ENCODE peak calls at places on chromosomes 3 and 15, in nine cellular contexts. P is breast epithelium, M is thyroid gland, J is psoas muscle, H is Peyer's patch, K is ovary, R is heart left ventricle, E is lower lobe of right lung, G is endothelial cell of umbilical vein. Q is an unnamed sample. For H3K4me1, the result is how much of the 10 kb centered on the place peaks cover.

GRCh38 chr3:194462936-194463335 is 23.9 kb downstream of the ATP13A3 start:
- DNase-seq in P (no peak), G (no peak), J (no peak), E (no peak), H (no peak), R (no peak), M (no peak), K (no peak), Q (no peak)

GRCh38 chr3:130783629-130784028 is 37.0 kb upstream of the PIK3R4 start:
- DNase-seq in H (no peak), R (no peak), J (no peak), M (no peak), K (no peak), E (no peak), P (no peak), G (no peak), Q (no peak)

GRCh38 chr3:80079886-80080285 is 312.1 kb upstream of the ROBO1 start:
- DNase-seq in M (no peak), E (no peak), P (no peak), G (no peak), H (no peak), K (no peak), J (no peak), R (no peak), Q (peak)

GRCh38 chr3:14765576-14766427 is 53.0 kb upstream of the FGD5 start:
- DNase-seq in E (no peak), K (no peak), P (no peak), J (no peak), M (no peak), R (no peak), G (no peak), H (no peak), Q (no peak)

GRCh38 chr3:187287231-187287630 is 4.3 kb downstream of the MASP1 start:
- DNase-seq in G (no peak), J (no peak), H (no peak), P (no peak), K (no peak), M (no peak), E (no peak), R (no peak), Q (no peak)

GRCh38 chr15:80090041-80090440 is 30.6 kb downstream of the ZFAND6 start:
- DNase-seq in M (no peak), J (no peak), E (no peak), K (no peak), P (no peak), G (no peak), H (no peak), R (no peak), Q (no peak)

GRCh38 chr3:4853749-4854140 is 125.5 kb upstream of the BHLHE40 start:
- DNase-seq in J (no peak), P (no peak), G (peak), H (no peak), K (no peak), M (peak), E (no peak), R (no peak), Q (peak)

GRCh38 chr3:144162042-144162441 is 190.4 kb downstream of the DIPK2A start:
- DNase-seq in P (no peak), G (peak), J (no peak), M (no peak), K (no peak), H (no peak), E (no peak), R (no peak), Q (no peak)

GRCh38 chr15:52523646-52524045 is 5.0 kb downstream of the MYO5A start:
- DNase-seq in K (no peak), R (no peak), J (no peak), G (no peak), E (no peak), P (no peak), M (no peak), H (no peak), Q (no peak)

GRCh38 chr15:52162260-52162659 is 28.9 kb downstream of the GNB5 start:
- DNase-seq in E (no peak), G (no peak), P (no peak), H (no peak), J (no peak), M (no peak), K (no peak), R (no peak), Q (peak)

GRCh38 chr3:122941233-122942206 is 86.0 kb downstream of the SEMA5B start:
- DNase-seq in J (no peak), E (no peak), K (no peak), R (no peak), G (no peak), P (no peak), M (no peak), H (no peak), Q (no peak)

GRCh38 chr3:160804762-160805161 is 48.7 kb downstream of the PPM1L start:
- DNase-seq in M (peak), P (no peak), K (no peak), E (no peak), H (no peak), G (no peak), J (peak), R (peak), Q (no peak)

GRCh38 chr15:85479071-85479647 is 98.8 kb downstream of the AKAP13 start:
- DNase-seq in K (no peak), P (peak), M (no peak), R (no peak), H (no peak), G (peak), J (no peak), E (no peak), Q (peak)

GRCh38 chr3:107954845-107955244 is 136.0 kb downstream of the CD47 start:
- DNase-seq in K (no peak), G (no peak), J (no peak), M (no peak), E (no peak), H (no peak), P (no peak), R (no peak), Q (no peak)
- H3K4me1 ChIP-seq in K (under half), G (under half), J (under half), M (under half), E (under half), H (under half), P (under half), R (under half), Q (under half)

GRCh38 chr15:75181780-75182179 is 19.9 kb upstream of the C15orf39 start:
- DNase-seq in R (no peak), H (no peak), G (no peak), J (no peak), P (no peak), K (no peak), E (no peak), M (no peak), Q (no peak)

GRCh38 chr15:75179773-75180140 is 21.9 kb upstream of the C15orf39 start:
- DNase-seq in J (no peak), E (no peak), G (no peak), R (no peak), P (no peak), H (no peak), K (no peak), M (no peak), Q (no peak)

GRCh38 chr15:75177360-75178071 is 24.2 kb upstream of the C15orf39 start:
- DNase-seq in H (no peak), M (no peak), E (no peak), P (no peak), G (no peak), R (no peak), K (no peak), J (no peak), Q (no peak)

GRCh38 chr15:75178171-75178937 is 23.3 kb upstream of the C15orf39 start:
- DNase-seq in E (peak), K (peak), H (peak), J (peak), R (peak), G (no peak), M (peak), P (no peak), Q (no peak)

GRCh38 chr15:75178938-75179772 is 22.5 kb upstream of the C15orf39 start:
- DNase-seq in J (no peak), M (no peak), G (no peak), H (no peak), K (no peak), P (no peak), E (no peak), R (no peak), Q (no peak)
- H3K4me3 ChIP-seq in J (peak), M (peak), G (peak), H (peak), K (peak), P (peak), E (peak), R (peak), Q (no peak)

DNA sequence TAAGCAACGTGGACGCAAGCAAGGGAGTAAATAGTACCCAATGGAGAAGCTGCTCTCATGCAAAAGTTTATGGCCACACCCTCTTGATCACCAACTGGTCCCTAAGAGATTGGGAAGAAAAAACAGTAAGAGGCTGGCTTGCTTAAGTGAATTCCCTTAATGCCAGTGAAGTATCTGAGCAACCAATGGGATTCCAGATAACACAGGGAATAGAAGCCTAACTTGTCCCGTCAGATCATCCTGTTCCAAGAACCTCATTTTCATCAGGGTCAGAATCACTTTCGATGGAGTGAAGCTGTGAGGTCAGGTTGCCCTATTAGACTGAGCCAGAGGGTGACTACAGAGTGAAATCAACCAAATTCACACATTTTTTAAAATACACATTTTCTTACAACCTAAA is 104.3 kb downstream of the CD47 start:
- DNase-seq in M (no peak), P (no peak), H (no peak), K (no peak), R (no peak), J (no peak), G (no peak), E (no peak), Q (no peak)
- H3K4me1 ChIP-seq in M (under half), P (under half), H (under half), K (under half), R (under half), J (under half), G (under half), E (under half), Q (under half)

GRCh38 chr15:40338921-40339620 is 1.7 kb downstream of the CCDC9B start:
- DNase-seq in H (peak), G (peak), M (peak), P (peak), R (peak), E (no peak), K (no peak), J (peak), Q (peak)
- H3K4me3 ChIP-seq in H (no peak), G (no peak), M (peak), P (peak), R (peak), E (peak), K (peak), J (peak), Q (peak)

GRCh38 chr15:70092462-70092850 is 5.3 kb downstream of the TLE3 start:
- DNase-seq in P (no peak), E (no peak), H (no peak), J (no peak), R (no peak), G (no peak), M (no peak), K (no peak), Q (no peak)
- H3K4me1 ChIP-seq in P (under half), E (half or more), H (under half), J (half or more), R (half or more), G (under half), M (half or more), K (under half), Q (under half)

GRCh38 chr3:50359760-50360110 is 414 bp upstream of the TMEM115 start:
- DNase-seq in H (no peak), K (no peak), R (no peak), P (no peak), G (no peak), E (no peak), J (no peak), M (no peak), Q (no peak)
- H3K4me3 ChIP-seq in H (peak), K (no peak), R (no peak), P (peak), G (no peak), E (peak), J (peak), M (no peak), Q (peak)

Q was measured in SJSA1.